ENCODE peak calls at places on chromosomes 4 and X, in six cellular contexts. K, X, Q, M, I and E are unnamed samples.

GRCh38 chr4:55445921-55446577 is 50.3 kb downstream of the TMEM165 start:
- DNase-seq in X (no peak), Q (peak), K (no peak), I (peak), M (no peak), E (no peak)

GRCh38 chr4:184453402-184454160 is 20.8 kb downstream of the IRF2 start:
- DNase-seq in Q (peak), K (peak), X (peak), I (peak), M (peak), E (no peak)

GRCh38 chr4:15753786-15754185 is 24.3 kb upstream of the CD38 start:
- DNase-seq in Q (no peak), I (no peak), K (no peak), M (no peak), X (no peak), E (no peak)

GRCh38 chr4:131499139-131499873 is 1649.8 kb upstream of the PCDH10 start:
- DNase-seq in M (no peak), I (peak), X (no peak), K (no peak), Q (no peak), E (no peak)

GRCh38 chr4:2303686-2304320 is 41.9 kb upstream of the MXD4 start:
- DNase-seq in X (no peak), Q (no peak), I (no peak), M (no peak), K (no peak), E (no peak)

GRCh38 chrX:13013353-13014110 is 30.9 kb downstream of the FAM9C start:
- DNase-seq in I (no peak), M (no peak), K (no peak), X (peak), Q (no peak), E (no peak)

GRCh38 chr4:23135792-23136645 is 443.3 kb downstream of the GBA3 start:
- DNase-seq in I (no peak), K (no peak), Q (peak), X (peak), M (no peak), E (no peak)

GRCh38 chrX:119871599-119872395 is at the start of the genes NDUFA1 and RNF113A:
- DNase-seq in I (peak), Q (peak), M (peak), K (peak), X (peak), E (peak)

GRCh38 chr4:53716011-53716410 is 124.7 kb upstream of the LNX1 start:
- DNase-seq in K (no peak), Q (no peak), X (no peak), I (no peak), M (no peak), E (no peak)

GRCh38 chr4:173252024-173252935 is 81.9 kb downstream of the HMGB2 start:
- DNase-seq in M (no peak), Q (peak), K (no peak), X (peak), I (peak), E (no peak)

GRCh38 chr4:632391-632790 is 7.0 kb downstream of the PDE6B start:
- DNase-seq in X (no peak), M (no peak), K (no peak), Q (no peak), I (no peak), E (no peak)

GRCh38 chr4:40731792-40732245 is 17.9 kb upstream of the NSUN7 start:
- DNase-seq in Q (no peak), X (no peak), I (no peak), M (no peak), K (no peak), E (no peak)

GRCh38 chr4:154658680-154659402 is 46.4 kb upstream of the FGG start:
- DNase-seq in X (no peak), I (no peak), K (no peak), M (no peak), Q (no peak), E (no peak)

GRCh38 chr4:173498023-173498422 is 32.0 kb downstream of the HAND2 start:
- DNase-seq in Q (no peak), X (peak), M (no peak), K (no peak), I (no peak), E (no peak)

GRCh38 chr4:1907848-1908525 is 36.8 kb downstream of the NSD2 start:
- DNase-seq in I (no peak), X (no peak), M (no peak), Q (no peak), K (no peak), E (no peak)

GRCh38 chr4:108030332-108030731 is 40.6 kb downstream of the HADH start:
- DNase-seq in I (peak), Q (peak), M (peak), K (peak), X (peak), E (peak)

GRCh38 chrX:37711991-37712390 is 26.4 kb downstream of the XK start:
- DNase-seq in M (no peak), X (no peak), I (no peak), K (no peak), Q (no peak), E (no peak)

GRCh38 chrX:49040376-49040955 is 2.7 kb downstream of the TFE3 start:
- DNase-seq in X (no peak), Q (peak), K (no peak), M (no peak), I (peak), E (no peak)